ENCODE peak calls at places on chromosomes 2 and 18, in eight cellular contexts. K is IMR-90, X is WTC11, J is A549, V is K562, T is GM12878, A is SK-N-SH, Q is HepG2. P is an unnamed sample.
A peak's percentile ranks its signal among the peaks of the same experiment; 100 is the strongest.

GRCh38 chr2:26164231-26164630 is 8.7 kb upstream of the GAREM2 start:
- DNase-seq in K (no peak), X (no peak), J (no peak), V (no peak), T (no peak), A (no peak), Q (no peak), P (no peak)

GRCh38 chr18:77765468-77765867 is 515.8 kb downstream of the GALR1 start:
- DNase-seq in K (no peak), X (peak; percentile 66), J (peak; percentile 35), V (peak; percentile 47), T (no peak), A (peak; percentile 34), Q (peak; percentile 11), P (peak; percentile 71)

GRCh38 chr2:191222507-191222906 is 22.7 kb upstream of the MYO1B start:
- DNase-seq in K (no peak), X (no peak), J (no peak), V (no peak), T (no peak), A (no peak), Q (no peak), P (no peak)

GRCh38 chr18:9016819-9017169 is 85.7 kb upstream of the NDUFV2 start:
- DNase-seq in K (peak; percentile 9), X (no peak), J (no peak), V (no peak), T (no peak), A (no peak), Q (no peak), P (no peak)

GRCh38 chr18:59056706-59057492 is 82.8 kb upstream of the SEC11C start:
- DNase-seq in K (peak; percentile 68), X (peak; percentile 85), J (peak; percentile 74), V (peak; percentile 50), T (no peak), A (peak; percentile 54), Q (peak; percentile 36), P (peak; percentile 92)

GRCh38 chr18:32093523-32093922 is 1.8 kb downstream of the RNF138 start:
- DNase-seq in K (peak; percentile 4), X (no peak), J (no peak), V (peak; percentile 77), T (no peak), A (peak; percentile 24), Q (peak; percentile 29), P (no peak)

GRCh38 chr18:67199993-67200617 is 316.4 kb downstream of the DSEL start:
- DNase-seq in K (peak; percentile 69), X (no peak), J (peak; percentile 48), V (peak; percentile 24), T (peak; percentile 11), A (peak; percentile 32), Q (peak; percentile 53), P (no peak)

GRCh38 chr18:80046431-80046830 is 12.2 kb downstream of the RBFA start:
- DNase-seq in K (no peak), X (no peak), J (no peak), V (no peak), T (no peak), A (no peak), Q (no peak), P (no peak)

GRCh38 chr2:156892449-156893335 is 364.8 kb upstream of the GALNT5 start:
- DNase-seq in K (peak; percentile 60), X (no peak), J (peak; percentile 64), V (peak; percentile 53), T (peak; percentile 7), A (peak; percentile 0), Q (peak; percentile 34), P (no peak)

DNA sequence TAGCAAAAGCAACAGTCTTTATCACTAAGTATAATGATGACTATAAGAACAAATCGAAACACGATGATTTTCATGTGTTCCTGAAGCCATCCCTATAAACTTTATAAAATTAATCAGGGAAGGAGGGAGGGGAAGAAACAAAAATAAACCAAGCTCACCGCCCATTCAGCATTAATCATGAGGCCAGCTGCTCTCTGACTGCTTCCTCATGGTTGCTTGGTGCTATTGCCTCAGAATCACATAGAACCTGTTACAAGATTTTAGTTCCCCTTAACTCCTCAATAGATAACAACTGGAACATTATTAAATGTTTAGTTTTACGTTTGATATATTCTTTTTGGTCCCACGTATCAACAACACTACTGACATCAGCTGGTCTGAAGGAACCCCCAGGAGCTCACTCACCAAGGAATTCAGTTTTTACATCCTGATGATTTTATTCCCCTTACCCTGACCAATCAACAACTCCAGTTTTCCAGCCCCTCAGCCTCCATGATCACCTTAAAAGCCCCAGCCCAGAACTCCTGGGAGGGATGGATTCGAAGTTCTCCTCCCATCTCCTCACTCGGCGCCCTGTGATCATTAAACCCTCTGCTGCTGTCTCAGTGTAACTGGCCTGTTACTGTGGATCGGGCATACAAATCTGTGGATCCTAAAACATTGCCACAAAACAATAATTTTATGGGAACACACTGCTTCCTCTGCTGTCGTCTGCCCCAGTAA is 10.6 kb upstream of the HNRNPLL start:
- DNase-seq in K (peak; percentile 67), X (no peak), J (no peak), V (peak; percentile 43), T (no peak), A (no peak), Q (no peak), P (no peak)
- TF ChIP-seq USF2 in K (no peak), X (no peak), J (no peak), V (no peak), T (no peak), A (no peak), Q (no peak), P (no peak)

GRCh38 chr18:37617623-37618022 is 52.0 kb upstream of the CELF4 start:
- DNase-seq in K (no peak), X (no peak), J (no peak), V (no peak), T (no peak), A (no peak), Q (no peak), P (no peak)

GRCh38 chr18:37611623-37612279 is 46.2 kb upstream of the CELF4 start:
- DNase-seq in K (no peak), X (no peak), J (no peak), V (no peak), T (no peak), A (no peak), Q (no peak), P (peak; percentile 16)

GRCh38 chr18:37608876-37609275 is 43.3 kb upstream of the CELF4 start:
- DNase-seq in K (no peak), X (no peak), J (no peak), V (no peak), T (no peak), A (no peak), Q (no peak), P (no peak)

GRCh38 chr18:37612941-37613340 is 47.3 kb upstream of the CELF4 start:
- DNase-seq in K (no peak), X (no peak), J (no peak), V (no peak), T (no peak), A (no peak), Q (no peak), P (peak; percentile 30)

GRCh38 chr18:37612519-37612918 is 46.9 kb upstream of the CELF4 start:
- DNase-seq in K (no peak), X (no peak), J (no peak), V (no peak), T (no peak), A (no peak), Q (no peak), P (no peak)
- TF ChIP-seq USF2 in K (no peak), X (no peak), J (no peak), V (no peak), T (no peak), A (no peak), Q (no peak), P (no peak)

GRCh38 chr2:176826356-176826755 is 386.2 kb upstream of the HNRNPA3 start:
- DNase-seq in K (no peak), X (no peak), J (no peak), V (no peak), T (no peak), A (no peak), Q (no peak), P (no peak)

GRCh38 chr2:176830362-176830761 is 382.2 kb upstream of the HNRNPA3 start:
- DNase-seq in K (no peak), X (no peak), J (peak; percentile 14), V (peak; percentile 23), T (no peak), A (peak; percentile 51), Q (peak; percentile 12), P (no peak)

GRCh38 chr2:176827269-176827668 is 385.3 kb upstream of the HNRNPA3 start:
- DNase-seq in K (no peak), X (no peak), J (no peak), V (no peak), T (peak; percentile 7), A (no peak), Q (no peak), P (no peak)

DNA sequence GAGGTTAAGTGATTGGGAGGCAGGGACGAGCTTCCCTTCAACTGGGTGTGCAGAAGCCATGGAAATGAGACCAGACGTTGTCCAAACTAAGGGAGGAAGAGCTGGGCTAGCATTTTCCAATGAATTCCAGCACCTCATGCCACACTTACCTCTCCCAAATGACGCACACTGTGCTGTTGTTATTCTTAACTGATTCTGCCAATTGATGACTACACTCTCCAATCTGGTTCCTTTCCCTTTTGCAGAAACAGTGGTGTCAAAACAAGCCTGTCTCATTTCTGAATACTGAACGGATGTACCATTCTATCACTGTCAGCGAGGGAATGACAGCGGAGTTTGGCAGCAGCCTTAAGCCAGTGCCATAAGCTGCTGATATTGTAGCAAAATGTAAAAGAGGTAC is 380.5 kb upstream of the HNRNPA3 start:
- DNase-seq in K (no peak), X (no peak), J (no peak), V (no peak), T (no peak), A (no peak), Q (no peak), P (no peak)
- TF ChIP-seq USF2 in K (no peak), X (no peak), J (no peak), V (no peak), T (no peak), A (no peak), Q (no peak), P (no peak)

GRCh38 chr2:68809324-68810240 is 61.6 kb downstream of the BMP10 start:
- DNase-seq in K (no peak), X (no peak), J (no peak), V (no peak), T (no peak), A (no peak), Q (no peak), P (no peak)

GRCh38 chr2:68807821-68808266 is 63.4 kb downstream of the BMP10 start:
- DNase-seq in K (peak; percentile 12), X (no peak), J (no peak), V (no peak), T (no peak), A (no peak), Q (no peak), P (no peak)

GRCh38 chr2:68813596-68813995 is 57.6 kb downstream of the BMP10 start:
- DNase-seq in K (no peak), X (no peak), J (no peak), V (no peak), T (no peak), A (no peak), Q (no peak), P (no peak)

GRCh38 chr2:68812256-68812655 is 58.9 kb downstream of the BMP10 start:
- DNase-seq in K (peak; percentile 19), X (no peak), J (no peak), V (peak; percentile 36), T (no peak), A (no peak), Q (peak; percentile 13), P (no peak)

DNA sequence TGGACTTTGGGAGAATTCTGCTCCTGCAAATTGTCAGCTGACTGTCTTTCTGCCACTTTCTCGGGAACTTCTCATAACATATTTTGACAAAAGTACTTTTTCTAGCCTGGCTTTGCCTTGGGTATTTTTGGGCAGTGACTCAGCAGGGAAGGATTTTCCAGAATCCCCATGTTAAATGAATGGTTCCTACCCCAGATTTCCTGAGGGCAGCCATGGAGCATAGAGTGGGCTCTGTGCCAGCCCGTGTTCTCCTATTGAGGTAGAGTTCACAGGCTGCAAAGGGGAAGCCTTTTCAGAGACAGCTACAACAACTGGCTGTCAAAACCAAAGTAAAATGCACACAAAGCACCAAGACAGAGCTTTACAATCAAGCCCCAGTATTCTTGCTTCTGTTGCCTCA is 59.8 kb downstream of the BMP10 start:
- DNase-seq in K (peak; percentile 23), X (no peak), J (no peak), V (no peak), T (no peak), A (no peak), Q (no peak), P (no peak)
- TF ChIP-seq USF2 in K (no peak), X (no peak), J (no peak), V (no peak), T (no peak), A (no peak), Q (no peak), P (no peak)

P was measured in H1.